ENCODE peak calls at places on chromosomes 13 and 19, in six cellular contexts. B is fibroblast of lung, V is heart right ventricle, I is transverse colon, W is brain microvascular endothelial cell, J is psoas muscle. R is an unnamed sample.

GRCh38 chr13:46721054-46721453 is 75.9 kb downstream of the ESD start:
- DNase-seq in B (peak), V (no peak), I (peak), W (peak), J (peak), R (peak)

GRCh38 chr13:21075303-21076264 is 14.2 kb upstream of the LATS2 start:
- DNase-seq in B (peak), V (peak), I (no peak), W (no peak), J (peak), R (no peak)

GRCh38 chr13:41942462-41943094 is 18.3 kb downstream of the VWA8 start:
- DNase-seq in B (peak), V (no peak), I (no peak), W (peak), J (no peak), R (peak)

GRCh38 chr13:89163081-89163480 is 1491.9 kb downstream of the SLITRK5 start:
- DNase-seq in B (peak), V (no peak), I (no peak), W (no peak), J (no peak), R (no peak)

GRCh38 chr13:99417821-99418662 is 83.2 kb upstream of the TM9SF2 start:
- DNase-seq in B (no peak), V (no peak), I (no peak), W (no peak), J (no peak), R (no peak)

GRCh38 chr19:10379880-10380310 is 477 bp downstream of the TYK2 start:
- DNase-seq in B (no peak), V (no peak), I (no peak), W (no peak), J (no peak), R (no peak)

GRCh38 chr19:35592226-35592625 is 6.3 kb downstream of the PMIS2 start:
- DNase-seq in B (peak), V (no peak), I (no peak), W (no peak), J (no peak), R (peak)

GRCh38 chr13:46716821-46717220 is 80.1 kb downstream of the ESD start:
- DNase-seq in B (peak), V (no peak), I (no peak), W (no peak), J (no peak), R (no peak)

GRCh38 chr13:81275666-81276258 is 934.8 kb upstream of the SPRY2 start:
- DNase-seq in B (no peak), V (no peak), I (no peak), W (no peak), J (no peak), R (no peak)

GRCh38 chr13:22060187-22060586 is 389.3 kb downstream of the FGF9 start:
- DNase-seq in B (no peak), V (no peak), I (no peak), W (no peak), J (no peak), R (no peak)

GRCh38 chr19:6737873-6738725 is 719 bp upstream of the GPR108 start:
- DNase-seq in B (peak), V (peak), I (peak), W (peak), J (peak), R (peak)

GRCh38 chr19:1141944-1142343 is 32.1 kb downstream of the SBNO2 start:
- DNase-seq in B (no peak), V (no peak), I (no peak), W (no peak), J (no peak), R (no peak)

GRCh38 chr13:40172149-40172591 is 494.3 kb downstream of the FOXO1 start:
- DNase-seq in B (no peak), V (no peak), I (no peak), W (no peak), J (no peak), R (no peak)

GRCh38 chr19:14116918-14117578 is 514 bp downstream of the PRKACA start:
- DNase-seq in B (no peak), V (peak), I (no peak), W (no peak), J (peak), R (no peak)

GRCh38 chr13:111901301-111901905 is 165.5 kb upstream of the SOX1 start:
- DNase-seq in B (no peak), V (no peak), I (no peak), W (no peak), J (no peak), R (no peak)

GRCh38 chr19:1251503-1252220 is 3.3 kb downstream of the MIDN start:
- DNase-seq in B (no peak), V (peak), I (peak), W (no peak), J (peak), R (no peak)

DNA sequence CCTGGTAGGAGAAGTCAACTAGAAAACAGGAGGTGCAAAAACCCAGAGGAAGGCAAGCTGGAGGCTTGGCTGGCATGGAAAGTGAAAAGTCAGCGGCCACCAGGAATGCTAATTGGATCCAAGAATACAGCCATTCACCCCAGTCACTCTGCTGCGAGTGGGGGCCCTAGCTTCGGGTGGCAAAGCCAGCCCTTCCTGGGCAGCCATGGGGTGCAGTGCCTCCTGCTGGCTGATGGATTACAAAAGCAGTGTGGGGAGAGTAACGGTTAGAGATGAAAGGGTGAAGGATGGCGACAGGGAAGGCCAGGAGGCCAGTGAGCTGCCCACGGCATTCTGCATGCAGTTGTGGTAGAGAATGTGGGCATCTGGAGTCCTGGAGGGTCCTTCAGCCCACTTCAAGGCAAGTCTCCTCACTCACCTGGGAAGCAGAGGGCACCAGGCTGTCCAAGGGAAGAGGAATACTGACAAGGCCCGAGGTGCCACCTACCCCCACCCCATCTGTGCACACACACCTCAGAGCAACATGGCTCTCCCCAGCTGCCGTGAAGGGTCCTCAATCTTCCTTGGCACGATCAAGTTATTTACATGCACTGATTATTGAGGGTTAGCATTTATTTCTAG is 20.3 kb upstream of the EPHX3 start:
- DNase-seq in B (peak), V (no peak), I (no peak), W (peak), J (no peak), R (peak)
- H3K4me3 ChIP-seq in B (no peak), V (no peak), I (no peak), W (no peak), J (peak), R (no peak)

GRCh38 chr13:109483369-109483768 is 303.0 kb downstream of the IRS2 start:
- DNase-seq in B (no peak), V (no peak), I (no peak), W (peak), J (no peak), R (peak)
- TF ChIP-seq CTCF in B (no peak), V (no peak), I (no peak), W (no peak), J (no peak), R (no peak)

DNA sequence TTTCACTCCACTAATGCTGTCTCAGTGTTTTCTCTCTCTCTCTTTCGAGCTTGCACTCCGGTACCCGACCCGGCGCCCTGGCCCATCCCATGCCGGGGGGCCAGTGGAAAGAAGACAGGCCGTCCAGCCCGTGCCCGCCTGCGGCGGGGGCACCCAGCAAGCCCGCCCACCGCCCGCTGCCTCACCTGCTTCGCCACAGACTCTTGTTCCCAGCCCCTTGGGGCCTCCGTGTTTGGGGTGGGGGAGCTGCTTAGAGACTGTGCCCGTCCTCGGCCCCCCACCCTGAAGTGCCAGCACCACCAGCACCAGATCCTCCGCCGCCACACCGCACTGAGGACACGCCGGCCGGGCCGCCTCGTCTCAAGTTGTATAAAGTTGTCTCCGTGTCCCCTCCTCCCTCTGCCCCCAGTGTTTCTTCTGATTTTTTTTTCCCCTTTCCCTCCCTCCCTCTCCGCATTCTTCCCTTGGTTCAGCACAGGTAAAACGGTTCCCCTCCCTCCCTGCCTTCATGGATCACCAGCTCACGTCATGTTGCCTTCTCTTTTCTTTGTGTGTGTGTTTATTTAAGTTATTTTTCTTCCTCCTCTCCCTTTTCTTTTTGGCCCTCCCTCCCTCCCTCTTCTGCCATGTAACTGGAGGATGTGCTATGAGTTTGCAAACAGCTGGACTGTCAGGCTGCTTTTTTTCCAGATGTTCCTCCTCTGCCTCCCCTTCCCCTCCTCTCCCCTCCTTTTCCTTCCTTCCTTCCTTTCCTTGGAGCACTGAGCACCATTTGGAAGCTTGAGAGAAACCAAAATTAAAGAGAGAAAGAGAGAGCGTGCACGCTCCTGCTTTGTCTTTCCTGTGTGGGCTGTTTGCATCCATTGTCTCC is 2.1 kb downstream of the LENG9 start:
- DNase-seq in B (peak), V (no peak), I (no peak), W (no peak), J (peak), R (peak)
- H3K4me3 ChIP-seq in B (peak), V (no peak), I (peak), W (no peak), J (no peak), R (peak)

GRCh38 chr19:19696386-19696785 is 27.7 kb downstream of the ZNF101 start:
- DNase-seq in B (no peak), V (no peak), I (no peak), W (no peak), J (no peak), R (no peak)

GRCh38 chr19:19691683-19692082 is 23.0 kb downstream of the ZNF101 start:
- DNase-seq in B (no peak), V (no peak), I (no peak), W (no peak), J (no peak), R (no peak)

DNA sequence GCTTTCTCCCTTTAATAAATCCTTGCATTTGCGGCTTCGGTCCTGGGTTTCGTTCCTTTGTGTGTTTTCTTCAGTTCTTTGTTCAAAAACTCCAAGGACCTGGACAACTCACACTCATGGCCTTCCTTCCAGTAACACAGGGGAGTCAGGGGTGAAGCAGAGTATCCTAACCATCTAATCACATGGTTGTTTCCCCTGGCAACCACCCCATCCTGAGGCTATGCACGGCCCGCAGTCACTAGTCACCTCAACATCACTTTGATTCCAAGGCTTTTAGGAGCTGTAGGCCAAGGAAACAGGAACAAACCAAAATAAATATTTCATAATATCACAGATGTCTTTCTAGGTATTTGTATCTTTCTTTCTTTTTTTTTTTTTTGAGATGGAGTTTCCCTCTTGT is 28.9 kb downstream of the ZNF101 start:
- DNase-seq in B (no peak), V (no peak), I (no peak), W (no peak), J (no peak), R (no peak)
- TF ChIP-seq CTCF in B (no peak), V (no peak), I (no peak), W (no peak), J (no peak), R (no peak)

DNA sequence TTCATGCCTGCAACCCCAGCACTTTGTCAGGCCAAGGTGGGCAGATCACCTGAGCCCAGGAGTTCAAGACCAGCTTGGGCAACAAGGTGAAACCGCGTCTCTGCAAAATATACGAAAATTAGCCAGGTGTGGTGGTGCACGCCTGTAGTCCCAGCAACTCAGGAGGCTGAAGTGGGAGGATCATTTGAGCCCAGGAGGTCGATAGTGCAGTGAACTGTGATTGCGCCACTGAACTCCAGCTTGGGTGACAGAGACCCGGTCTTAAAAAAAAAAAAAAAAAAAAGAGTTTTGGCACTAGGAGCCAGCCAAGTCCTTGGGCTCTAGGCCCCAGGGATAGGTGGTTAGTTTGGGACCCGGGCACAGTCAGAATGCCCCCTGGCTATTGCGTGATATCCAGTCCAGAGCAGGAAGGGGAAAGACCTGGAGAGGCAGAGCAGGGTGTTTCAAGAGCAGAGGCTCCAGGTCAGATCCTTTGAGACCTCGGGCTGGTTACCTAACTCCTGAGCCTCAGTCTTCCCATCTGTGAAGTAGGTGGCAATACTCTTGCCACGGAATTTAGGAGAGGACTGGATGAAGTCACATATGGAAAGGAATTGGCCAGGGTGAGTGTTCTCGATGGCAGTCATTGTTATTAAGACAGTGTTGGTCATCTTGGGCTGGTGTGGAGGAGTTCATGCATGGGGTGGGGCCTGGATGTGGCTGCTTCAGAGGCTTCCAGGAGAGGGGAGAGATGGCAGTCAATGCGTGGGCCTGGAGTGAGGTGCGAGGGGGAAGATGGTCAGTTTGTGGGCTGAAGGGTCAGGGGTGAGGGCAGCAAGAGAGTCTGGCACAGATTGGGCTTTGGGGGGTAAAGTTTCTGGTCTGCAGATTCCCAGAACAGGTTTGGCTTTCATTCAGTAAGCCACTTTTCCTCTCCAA is 2.8 kb downstream of the PPP1R37 start:
- DNase-seq in B (no peak), V (no peak), I (no peak), W (no peak), J (no peak), R (no peak)
- H3K4me3 ChIP-seq in B (peak), V (no peak), I (no peak), W (no peak), J (no peak), R (no peak)

DNA sequence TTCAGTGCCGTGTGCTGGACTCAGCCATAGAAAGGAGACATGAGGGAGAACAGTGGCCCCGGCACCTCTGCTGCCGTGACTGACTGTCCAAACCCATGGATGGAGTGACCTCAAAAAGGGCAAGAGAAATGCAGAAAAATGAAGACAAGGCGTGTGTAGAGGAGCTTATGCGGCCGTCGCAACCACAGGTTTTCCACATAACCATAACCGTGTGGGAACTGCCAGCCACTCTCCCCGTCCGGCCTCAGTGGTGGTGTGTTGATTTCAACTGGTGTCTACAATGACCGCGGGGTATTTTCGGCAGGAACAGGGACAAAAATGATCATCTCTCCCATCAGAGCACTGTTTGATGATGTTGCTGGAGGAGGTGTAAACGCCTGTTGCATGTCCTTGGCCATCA is 42.9 kb upstream of the F7 start:
- DNase-seq in B (no peak), V (no peak), I (no peak), W (no peak), J (no peak), R (no peak)
- TF ChIP-seq CTCF in B (no peak), V (no peak), I (no peak), W (no peak), J (no peak), R (no peak)

R was measured in fibroblast of pulmonary artery.